ENCODE peak calls at places on chromosomes 16 and 17, in four cellular contexts. S is sigmoid colon, V is GM23338, E is transverse colon. D is an unnamed sample.

GRCh38 chr17:40319651-40320550 is 10.9 kb downstream of the RARA start:
- DNase-seq in S (no peak), V (no peak), E (peak), D (no peak)

GRCh38 chr16:79294568-79294967 is 306.0 kb downstream of the MAF start:
- DNase-seq in V (no peak), E (no peak), S (no peak), D (no peak)

GRCh38 chr17:48021964-48022363 is 15.6 kb downstream of the COPZ2 start:
- DNase-seq in E (no peak), S (no peak), V (no peak), D (no peak)

GRCh38 chr16:79949417-79949816 is 348.9 kb upstream of the MAF start:
- DNase-seq in E (no peak), S (no peak), V (no peak), D (no peak)

GRCh38 chr16:200388-200787 is 20.1 kb downstream of the HBQ1 start:
- DNase-seq in S (no peak), E (no peak), V (no peak), D (no peak)

GRCh38 chr17:29115906-29116651 is 64.1 kb downstream of the MYO18A start:
- DNase-seq in E (no peak), S (no peak), V (peak), D (no peak)

GRCh38 chr17:81097134-81097942 is 62.4 kb downstream of the BAIAP2 start:
- DNase-seq in V (peak), E (peak), S (peak), D (peak)

GRCh38 chr17:29109477-29110371 is 66.8 kb downstream of the PIPOX start:
- DNase-seq in S (no peak), V (peak), E (no peak), D (peak)

GRCh38 chr16:53159781-53160436 is 105.1 kb downstream of the CHD9 start:
- DNase-seq in E (no peak), S (no peak), V (peak), D (no peak)

GRCh38 chr17:32503251-32504165 is 16.7 kb downstream of the CDK5R1 start:
- DNase-seq in E (peak), V (no peak), S (no peak), D (no peak)

GRCh38 chr17:29032067-29032551 is 10.8 kb upstream of the PIPOX start:
- DNase-seq in V (peak), E (no peak), S (no peak), D (no peak)

GRCh38 chr17:3892095-3892998 is 506 bp downstream of the CAMKK1 start:
- DNase-seq in S (peak), E (peak), V (peak), D (peak)

GRCh38 chr17:65633146-65633881 is 71.9 kb upstream of the AXIN2 start:
- DNase-seq in E (no peak), S (no peak), V (no peak), D (no peak)

GRCh38 chr17:78621720-78622490 is 44.7 kb upstream of the DNAH17 start:
- DNase-seq in S (no peak), E (no peak), V (no peak), D (no peak)

GRCh38 chr17:59786536-59787319 is 79.3 kb downstream of the VMP1 start:
- DNase-seq in E (peak), S (peak), V (peak), D (no peak)

GRCh38 chr16:82045471-82046178 is 10.6 kb downstream of the HSD17B2 start:
- DNase-seq in V (no peak), S (no peak), E (no peak), D (no peak)

GRCh38 chr17:33200587-33200986 is 92.5 kb downstream of the ASIC2 start:
- DNase-seq in V (peak), S (no peak), E (no peak), D (no peak)

GRCh38 chr16:67447508-67448076 is 16.7 kb downstream of the HSD11B2 start:
- DNase-seq in S (peak), E (peak), V (peak), D (peak)

GRCh38 chr17:1164935-1165556 is 14.7 kb downstream of the ABR start:
- DNase-seq in E (no peak), S (no peak), V (no peak), D (no peak)

GRCh38 chr17:17555151-17555550 is 36.4 kb downstream of the PEMT start:
- DNase-seq in E (no peak), S (no peak), V (no peak), D (peak)

GRCh38 chr17:20159406-20160075 is 150.4 kb downstream of the SPECC1 start:
- DNase-seq in E (no peak), S (no peak), V (no peak), D (no peak)

GRCh38 chr16:2785101-2785991 is 2.0 kb downstream of the PRSS33 start:
- DNase-seq in S (peak), V (peak), E (peak), D (peak)

GRCh38 chr17:11144358-11145233 is 96.4 kb upstream of the SHISA6 start:
- DNase-seq in E (peak), V (peak), S (no peak), D (no peak)

GRCh38 chr17:81868674-81869220 is 2.4 kb downstream of the ARHGDIA start:
- DNase-seq in S (peak), E (peak), V (peak), D (no peak)

GRCh38 chr16:89841275-89841674 is 13.0 kb downstream of the SPIRE2 start:
- DNase-seq in S (no peak), V (no peak), E (peak), D (no peak)

GRCh38 chr17:73283841-73284282 is 22.2 kb upstream of the CPSF4L start:
- DNase-seq in S (peak), E (no peak), V (peak), D (no peak)

GRCh38 chr16:80971814-80972213 is 34.9 kb downstream of the CMC2 start:
- DNase-seq in V (no peak), E (no peak), S (no peak), D (no peak)

GRCh38 chr17:5431929-5432556 is 6.9 kb downstream of the C1QBP start:
- DNase-seq in S (no peak), E (no peak), V (no peak), D (no peak)
- TF ChIP-seq POLR2AphosphoS5 in S (no peak), E (no peak), V (no peak), D (no peak)

GRCh38 chr16:84780977-84781376 is 38.8 kb upstream of the CRISPLD2 start:
- DNase-seq in V (no peak), E (no peak), S (peak), D (no peak)
- TF ChIP-seq POLR2AphosphoS5 in V (no peak), E (no peak), S (no peak), D (no peak)

DNA sequence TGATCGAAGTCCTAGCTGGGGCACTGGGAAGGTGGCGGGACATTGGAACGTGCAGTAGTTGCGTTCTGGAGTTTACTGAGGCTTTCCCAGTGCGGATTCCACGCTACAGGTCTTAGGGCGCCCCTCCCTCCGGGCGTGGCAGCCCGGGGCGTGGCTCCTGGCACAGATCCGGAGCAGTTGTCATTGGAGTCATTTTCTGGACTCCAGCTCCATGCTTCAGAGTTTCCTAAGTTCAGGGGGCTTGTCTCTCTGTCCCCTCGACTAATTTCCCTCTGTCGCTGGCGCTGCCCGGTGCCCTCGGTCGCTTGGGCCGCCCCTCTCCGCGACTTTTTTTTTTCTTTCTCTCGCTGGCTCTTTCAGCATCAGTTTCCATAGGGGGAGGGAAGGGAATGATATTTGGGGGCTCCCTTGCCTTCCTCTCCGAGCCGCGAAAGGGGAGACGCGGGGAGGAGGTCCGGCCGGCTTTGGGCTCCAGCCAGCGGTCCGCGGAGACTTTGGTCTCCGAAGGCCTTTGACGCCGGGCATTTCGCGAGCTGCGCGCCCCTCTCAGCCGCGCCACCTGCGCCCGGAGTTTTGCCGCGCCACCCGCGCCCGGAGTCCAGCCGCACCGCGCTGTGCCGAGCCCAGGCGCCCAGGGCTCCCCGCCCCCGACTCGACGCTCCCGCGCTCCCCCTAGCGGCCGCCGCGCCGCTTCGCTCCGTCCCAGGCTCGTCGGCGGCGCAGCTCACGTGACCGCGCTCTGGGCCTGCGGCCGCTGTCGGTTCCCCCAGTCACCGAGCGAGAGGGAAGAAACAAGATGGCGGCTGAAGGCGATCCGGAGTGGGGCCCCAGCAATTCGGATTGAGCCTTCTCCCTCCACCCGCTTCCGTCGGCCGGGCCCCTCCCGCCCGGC is at the start of gene BPTF:
- DNase-seq in S (peak), E (peak), V (peak), D (peak)
- TF ChIP-seq POLR2AphosphoS5 in S (peak), E (peak), V (peak), D (peak)

GRCh38 chr17:50943575-50943933 is 77.4 kb upstream of the TOB1 start:
- DNase-seq in E (peak), S (peak), V (no peak), D (no peak)
- TF ChIP-seq POLR2AphosphoS5 in E (no peak), S (no peak), V (no peak), D (no peak)

D was measured in upper lobe of left lung.